ENCODE peak calls at places on chromosomes 6 and 20, in nine cellular contexts. Y is WERI-Rb-1; I is naive thymus-derived CD8-positive, alpha-beta T cell; D is germinal center; H is stimulated activated CD4-positive, alpha-beta T cell treated with anti-CD3 and anti-CD28 coated beads, Interleukin-12 subunit alpha, Interleukin-12 subunit beta, amount 100 ng/mL, for 24 hours; W is heart left ventricle; U is T-cell; N is Right ventricle myocardium superior; V is stomach. Q is an unnamed sample.

GRCh38 chr20:63518351-63518861 is 2.2 kb upstream of the PPDPF start:
- DNase-seq in Y (no peak), I (no peak), D (no peak), H (no peak), W (peak), U (no peak), N (peak), V (no peak), Q (no peak)

GRCh38 chr6:51892339-51892738 is 195.1 kb downstream of the PKHD1 start:
- DNase-seq in Y (no peak), I (no peak), D (no peak), H (no peak), W (no peak), U (no peak), N (no peak), V (no peak), Q (no peak)

GRCh38 chr6:78835817-78836216 is 31.5 kb upstream of the IRAK1BP1 start:
- DNase-seq in Y (no peak), I (no peak), D (no peak), H (no peak), W (no peak), U (no peak), N (no peak), V (no peak), Q (no peak)

GRCh38 chr6:163323274-163323673 is 91.2 kb upstream of the QKI start:
- DNase-seq in Y (no peak), I (no peak), D (no peak), H (no peak), W (no peak), U (no peak), N (no peak), V (no peak), Q (no peak)

GRCh38 chr6:25229671-25230321 is 49.4 kb upstream of the CARMIL1 start:
- DNase-seq in Y (no peak), I (no peak), D (no peak), H (no peak), W (no peak), U (no peak), N (no peak), V (no peak), Q (no peak)

GRCh38 chr6:44235891-44236516 is 10.9 kb upstream of the HSP90AB1 start:
- DNase-seq in Y (no peak), I (no peak), D (no peak), H (no peak), W (no peak), U (no peak), N (no peak), V (no peak), Q (no peak)

GRCh38 chr6:136534268-136534667 is 16.0 kb downstream of the MAP7 start:
- DNase-seq in Y (peak), I (no peak), D (no peak), H (no peak), W (no peak), U (no peak), N (no peak), V (no peak), Q (no peak)

GRCh38 chr6:158174024-158174423 is 5.9 kb downstream of the GTF2H5 start:
- DNase-seq in Y (no peak), I (no peak), D (no peak), H (no peak), W (no peak), U (no peak), N (no peak), V (no peak), Q (no peak)

GRCh38 chr6:20978176-20978614 is 443.9 kb downstream of the CDKAL1 start:
- DNase-seq in Y (no peak), I (no peak), D (peak), H (no peak), W (no peak), U (no peak), N (no peak), V (no peak), Q (no peak)

GRCh38 chr6:99002826-99003225 is 55.1 kb upstream of the FBXL4 start:
- DNase-seq in Y (no peak), I (no peak), D (no peak), H (no peak), W (no peak), U (no peak), N (no peak), V (no peak), Q (no peak)

GRCh38 chr6:134950482-134950881 is 581 bp upstream of the ALDH8A1 start:
- DNase-seq in Y (no peak), I (no peak), D (no peak), H (no peak), W (no peak), U (no peak), N (no peak), V (no peak), Q (no peak)

GRCh38 chr6:128990349-128990748 is 107.4 kb downstream of the LAMA2 start:
- DNase-seq in Y (no peak), I (no peak), D (no peak), H (no peak), W (no peak), U (no peak), N (no peak), V (no peak), Q (no peak)

GRCh38 chr20:37573626-37574198 is 46.0 kb upstream of the BLCAP start:
- DNase-seq in Y (no peak), I (no peak), D (no peak), H (no peak), W (no peak), U (no peak), N (no peak), V (peak), Q (no peak)

GRCh38 chr6:119443993-119444641 is 94.6 kb upstream of the MAN1A1 start:
- DNase-seq in Y (no peak), I (no peak), D (no peak), H (no peak), W (no peak), U (no peak), N (no peak), V (no peak), Q (no peak)

GRCh38 chr20:764255-764654 is 4.0 kb downstream of the SLC52A3 start:
- DNase-seq in Y (no peak), I (no peak), D (no peak), H (no peak), W (no peak), U (no peak), N (no peak), V (no peak), Q (no peak)